ENCODE peak calls at places on chromosomes 1 and 21, in five cellular contexts. K, O, E, M and V are unnamed samples. For H3K4me1, the result is how much of the 10 kb centered on the place peaks cover.

GRCh38 chr1:37274491-37274890 is 199.9 kb upstream of the ZC3H12A start:
- DNase-seq in K (no peak), O (no peak), E (no peak), M (no peak), V (no peak)

GRCh38 chr1:47225430-47226100 is 6.5 kb downstream of the TAL1 start:
- DNase-seq in K (no peak), O (no peak), E (no peak), M (no peak), V (no peak)

GRCh38 chr1:39631361-39632331 is 7.8 kb downstream of the HEYL start:
- DNase-seq in K (no peak), O (no peak), E (no peak), M (no peak), V (no peak)

GRCh38 chr1:153684892-153685291 is 6.4 kb downstream of the NPR1 start:
- DNase-seq in K (no peak), O (no peak), E (no peak), M (peak), V (no peak)

GRCh38 chr1:208234721-208235120 is 9.5 kb downstream of the PLXNA2 start:
- DNase-seq in K (no peak), O (no peak), E (no peak), M (no peak), V (no peak)

GRCh38 chr1:241610056-241610815 is 29.9 kb downstream of the CHML start:
- DNase-seq in K (no peak), O (no peak), E (no peak), M (no peak), V (no peak)

GRCh38 chr1:166164995-166165660 is 1.7 kb downstream of the FAM78B start:
- DNase-seq in K (peak), O (peak), E (peak), M (peak), V (peak)

GRCh38 chr1:47755368-47755990 is 241.7 kb downstream of the TRABD2B start:
- DNase-seq in K (no peak), O (no peak), E (peak), M (no peak), V (peak)

GRCh38 chr1:56135069-56135863 is 444.1 kb downstream of the PLPP3 start:
- DNase-seq in K (no peak), O (no peak), E (no peak), M (no peak), V (no peak)

GRCh38 chr1:211632117-211632807 is 43.2 kb downstream of the NEK2 start:
- DNase-seq in K (no peak), O (no peak), E (no peak), M (peak), V (no peak)

GRCh38 chr1:20729155-20729931 is 3.2 kb downstream of the SH2D5 start:
- DNase-seq in K (no peak), O (no peak), E (no peak), M (no peak), V (no peak)

GRCh38 chr21:29416268-29416667 is 117.5 kb downstream of the BACH1 start:
- DNase-seq in K (no peak), O (no peak), E (no peak), M (no peak), V (no peak)

GRCh38 chr1:201499191-201499590 is 7.7 kb downstream of the CSRP1 start:
- DNase-seq in K (no peak), O (no peak), E (no peak), M (no peak), V (no peak)

GRCh38 chr1:91789273-91789997 is 96.5 kb downstream of the TGFBR3 start:
- DNase-seq in K (no peak), O (no peak), E (no peak), M (no peak), V (no peak)

GRCh38 chr1:145889722-145890121 is 4.1 kb upstream of the ANKRD35 start:
- DNase-seq in K (no peak), O (no peak), E (no peak), M (no peak), V (no peak)

GRCh38 chr21:9730866-9731265 is 790.5 kb upstream of the TPTE start:
- DNase-seq in K (no peak), O (no peak), E (no peak), M (no peak), V (no peak)

GRCh38 chr1:240962086-240962485 is 350.1 kb upstream of the GREM2 start:
- DNase-seq in K (no peak), O (no peak), E (no peak), M (no peak), V (no peak)

GRCh38 chr1:235919797-235920475 is 53.2 kb upstream of the LYST start:
- DNase-seq in K (no peak), O (no peak), E (no peak), M (no peak), V (no peak)

GRCh38 chr21:44521928-44522752 is 17.9 kb downstream of the KRTAP10-1 start:
- DNase-seq in K (no peak), O (no peak), E (no peak), M (peak), V (no peak)

GRCh38 chr1:197302775-197303174 is 34.7 kb downstream of the CRB1 start:
- DNase-seq in K (no peak), O (no peak), E (no peak), M (no peak), V (no peak)

GRCh38 chr1:201503397-201504176 is 3.3 kb downstream of the CSRP1 start:
- DNase-seq in K (no peak), O (peak), E (no peak), M (no peak), V (no peak)

GRCh38 chr1:236904874-236905741 is 99.1 kb downstream of the MT1HL1 start:
- DNase-seq in K (no peak), O (no peak), E (no peak), M (no peak), V (no peak)

GRCh38 chr1:119367332-119368124 is 1.1 kb upstream of the HAO2 start:
- DNase-seq in K (no peak), O (no peak), E (peak), M (no peak), V (no peak)

GRCh38 chr1:32703479-32704291 is 1.1 kb upstream of the SYNC start:
- DNase-seq in K (no peak), O (peak), E (no peak), M (no peak), V (no peak)
- H3K4me3 ChIP-seq in K (peak), O (peak), E (no peak), M (peak), V (no peak)

GRCh38 chr1:2543543-2544092 is 12.6 kb upstream of the TNFRSF14 start:
- DNase-seq in K (no peak), O (no peak), E (no peak), M (no peak), V (no peak)
- H3K4me1 ChIP-seq in K (under half), O (under half), E (under half), M (half or more), V (half or more)

GRCh38 chr21:45641480-45642035 is 2.0 kb upstream of the PCBP3 start:
- DNase-seq in K (no peak), O (no peak), E (no peak), M (no peak), V (no peak)

GRCh38 chr21:45640888-45641479 is 2.5 kb upstream of the PCBP3 start:
- DNase-seq in K (no peak), O (peak), E (no peak), M (no peak), V (peak)

GRCh38 chr21:45643021-45643980 is at the start of gene PCBP3:
- DNase-seq in K (peak), O (peak), E (peak), M (peak), V (peak)

GRCh38 chr21:45644041-45644906 is 749 bp downstream of the PCBP3 start:
- DNase-seq in K (no peak), O (peak), E (peak), M (no peak), V (no peak)

DNA sequence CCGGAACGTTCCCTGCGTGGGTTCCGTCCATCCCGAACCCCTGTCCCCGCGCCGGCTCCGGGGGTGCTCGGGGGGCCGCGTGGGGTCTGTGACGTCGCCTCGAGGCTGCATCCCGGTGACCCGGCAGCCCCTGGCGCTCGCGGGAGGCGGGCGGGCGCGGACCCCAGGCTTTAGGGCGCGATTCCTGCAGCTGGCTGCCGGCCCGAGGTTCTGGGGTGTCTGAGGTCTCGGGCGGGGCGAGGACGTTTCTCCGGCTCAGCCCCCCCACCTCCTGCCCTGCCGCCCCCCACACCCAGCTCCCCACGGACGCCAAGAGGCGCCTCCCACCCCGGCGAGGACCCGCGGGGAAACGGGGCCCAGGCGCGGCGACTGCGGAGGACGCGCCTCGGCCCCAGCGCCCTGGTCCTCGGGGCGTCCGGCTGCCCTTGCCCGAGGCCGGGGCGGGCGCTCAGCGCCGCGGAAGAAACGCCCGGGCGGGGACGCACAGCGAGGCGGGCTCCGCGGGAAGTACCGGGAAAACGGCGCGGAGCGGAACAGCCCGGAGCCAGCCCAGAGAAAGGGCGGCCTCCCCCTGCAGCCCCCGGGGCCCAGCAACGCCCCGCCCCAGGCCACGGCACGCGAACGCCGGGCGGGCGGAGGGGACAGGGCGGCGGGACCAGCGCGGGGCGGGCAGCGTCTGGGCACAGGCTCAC is 1.3 kb upstream of the PCBP3 start:
- DNase-seq in K (no peak), O (peak), E (no peak), M (no peak), V (no peak)
- H3K4me3 ChIP-seq in K (peak), O (peak), E (no peak), M (peak), V (peak)

GRCh38 chr1:27365372-27366112 is 1.2 kb downstream of the MAP3K6 start:
- DNase-seq in K (peak), O (peak), E (peak), M (peak), V (peak)

GRCh38 chr1:27366113-27366410 is 699 bp downstream of the MAP3K6 start:
- DNase-seq in K (peak), O (peak), E (peak), M (peak), V (peak)

GRCh38 chr1:27366411-27367159 is at the start of gene MAP3K6:
- DNase-seq in K (peak), O (peak), E (peak), M (peak), V (peak)

GRCh38 chr1:27368872-27369703 is 2.3 kb upstream of the MAP3K6 start:
- DNase-seq in K (no peak), O (no peak), E (no peak), M (no peak), V (no peak)

DNA sequence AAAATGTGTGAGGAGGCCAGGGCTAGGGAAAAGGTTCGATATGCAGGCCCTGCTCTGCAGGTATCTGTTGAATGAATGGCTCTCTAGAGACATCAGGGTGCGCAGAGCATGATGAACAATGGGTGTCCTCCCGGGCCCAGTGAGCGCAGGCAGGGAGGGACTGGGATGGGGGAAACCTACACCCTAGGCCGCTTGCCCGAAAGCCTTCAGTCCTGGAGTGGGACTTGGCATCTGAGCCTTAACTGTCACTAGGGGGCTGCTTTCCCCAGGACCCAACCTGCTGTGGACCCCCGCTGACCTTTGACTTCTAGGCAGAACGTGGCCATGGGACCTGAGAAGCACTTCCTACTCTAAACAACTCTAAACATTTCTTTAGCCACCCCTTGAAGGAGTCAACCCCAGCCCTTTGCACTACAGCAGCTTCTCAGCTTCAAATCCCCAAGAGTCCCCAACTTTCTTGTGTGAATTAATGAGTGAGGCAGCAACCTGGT is 444 bp upstream of the MAP3K6 start:
- DNase-seq in K (no peak), O (no peak), E (no peak), M (no peak), V (no peak)
- H3K4me1 ChIP-seq in K (under half), O (under half), E (under half), M (half or more), V (under half)

GRCh38 chr1:160666079-160666442 is 19.2 kb upstream of the SLAMF1 start:
- DNase-seq in K (no peak), O (no peak), E (no peak), M (no peak), V (no peak)

GRCh38 chr1:160659566-160659965 is 12.7 kb upstream of the SLAMF1 start:
- DNase-seq in K (no peak), O (no peak), E (no peak), M (no peak), V (no peak)

GRCh38 chr1:160665330-160666078 is 18.7 kb upstream of the SLAMF1 start:
- DNase-seq in K (no peak), O (peak), E (peak), M (peak), V (no peak)

GRCh38 chr1:160664573-160665051 is 17.8 kb upstream of the SLAMF1 start:
- DNase-seq in K (no peak), O (no peak), E (peak), M (no peak), V (peak)

DNA sequence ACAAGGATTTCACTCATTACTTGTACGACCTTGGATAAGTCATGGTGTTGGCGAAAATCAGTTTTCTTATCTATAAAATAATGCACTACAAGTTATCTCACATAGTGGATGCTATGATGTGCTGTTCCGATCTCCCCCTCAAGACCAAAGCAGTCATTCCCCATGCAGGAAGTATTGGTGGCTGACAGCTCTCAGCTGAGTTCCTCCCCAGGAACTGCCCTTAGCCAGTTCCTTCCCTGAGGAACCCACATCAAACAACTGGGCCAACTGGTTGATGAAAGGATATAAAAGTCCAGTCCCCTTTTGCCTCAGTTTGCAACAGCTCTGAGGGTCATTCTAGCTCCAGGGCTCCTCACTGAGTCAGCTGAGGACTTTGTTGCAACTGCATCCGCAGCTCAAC is 16.0 kb upstream of the SLAMF1 start:
- DNase-seq in K (no peak), O (no peak), E (no peak), M (no peak), V (no peak)
- H3K4me3 ChIP-seq in K (no peak), O (no peak), E (no peak), M (no peak), V (no peak)

DNA sequence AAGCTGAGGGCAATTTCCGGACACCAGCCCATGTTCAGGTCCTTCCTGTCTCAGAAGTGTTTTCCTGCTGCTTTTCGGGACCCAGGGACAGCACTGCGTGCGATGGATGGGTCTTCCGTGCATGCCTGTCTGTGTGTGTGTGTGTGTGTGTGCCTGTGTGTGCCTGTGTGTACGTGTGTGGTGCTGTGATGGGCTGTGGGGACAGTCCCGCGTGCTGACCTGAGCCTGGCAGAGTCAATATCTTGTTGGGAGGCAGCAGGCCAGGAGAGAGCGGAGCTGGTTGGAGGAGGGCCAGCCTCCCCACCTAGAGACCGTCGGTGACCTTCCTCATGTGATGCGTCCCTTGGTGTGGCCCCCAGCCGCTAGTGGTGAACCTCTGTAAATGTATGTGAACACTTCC is 13.7 kb downstream of the SKI start:
- DNase-seq in K (no peak), O (no peak), E (no peak), M (no peak), V (no peak)
- H3K4me1 ChIP-seq in K (under half), O (half or more), E (under half), M (half or more), V (under half)

GRCh38 chr1:148388260-148389026 is 94.7 kb downstream of the PPIAL4G start:
- DNase-seq in K (peak), O (peak), E (peak), M (peak), V (peak)
- H3K4me3 ChIP-seq in K (peak), O (peak), E (peak), M (peak), V (peak)

GRCh38 chr1:100816049-100816448 is 78.6 kb downstream of the EXTL2 start:
- DNase-seq in K (no peak), O (no peak), E (no peak), M (no peak), V (no peak)
- H3K4me1 ChIP-seq in K (under half), O (under half), E (under half), M (under half), V (under half)

GRCh38 chr1:107132195-107132594 is 8.6 kb upstream of the NTNG1 start:
- DNase-seq in K (no peak), O (no peak), E (peak), M (no peak), V (no peak)
- H3K4me3 ChIP-seq in K (no peak), O (no peak), E (no peak), M (no peak), V (no peak)